ENCODE peak calls at places on chromosomes 13 and 19, in six cellular contexts. H is thoracic aorta, G is fibroblast of lung, I is neural progenitor cell, Z is ascending aorta, K is RWPE2. N is an unnamed sample.

GRCh38 chr19:29671393-29672076 is 6.3 kb downstream of the PLEKHF1 start:
- DNase-seq in H (peak; percentile 39), G (no peak), I (no peak), Z (peak; percentile 79), K (no peak), N (peak; percentile 62)

GRCh38 chr19:45094158-45094557 is 1.2 kb downstream of the PPP1R37 start:
- DNase-seq in H (no peak), G (no peak), I (no peak), Z (no peak), K (no peak), N (no peak)

GRCh38 chr13:32086791-32087441 is 55.3 kb downstream of the FRY start:
- DNase-seq in H (no peak), G (no peak), I (no peak), Z (no peak), K (no peak), N (no peak)

GRCh38 chr19:408441-409005 is 424 bp downstream of the C2CD4C start:
- DNase-seq in H (no peak), G (no peak), I (no peak), Z (no peak), K (peak; percentile 43), N (peak; percentile 27)

GRCh38 chr13:59842507-59842906 is 321.2 kb downstream of the DIAPH3 start:
- DNase-seq in H (no peak), G (no peak), I (no peak), Z (no peak), K (no peak), N (no peak)

GRCh38 chr13:23321534-23322241 is 111.8 kb downstream of the SACS start:
- DNase-seq in H (peak; percentile 63), G (peak; percentile 90), I (no peak), Z (peak; percentile 92), K (peak; percentile 87), N (no peak)

GRCh38 chr13:104024416-104025170 is 958.4 kb upstream of the SLC10A2 start:
- DNase-seq in H (no peak), G (peak; percentile 72), I (no peak), Z (no peak), K (no peak), N (no peak)

GRCh38 chr13:77177646-77178045 is 149.2 kb downstream of the MYCBP2 start:
- DNase-seq in H (no peak), G (no peak), I (no peak), Z (no peak), K (no peak), N (no peak)

GRCh38 chr13:97433727-97434416 is at the start of gene RAP2A:
- DNase-seq in H (peak; percentile 48), G (peak; percentile 93), I (peak; percentile 97), Z (peak; percentile 94), K (peak; percentile 94), N (peak; percentile 94)

GRCh38 chr13:96091164-96091931 is 1.4 kb downstream of the HS6ST3 start:
- DNase-seq in H (no peak), G (no peak), I (peak; percentile 59), Z (no peak), K (no peak), N (peak; percentile 72)

GRCh38 chr13:51249767-51250741 is 27.9 kb downstream of the FAM124A start:
- DNase-seq in H (no peak), G (no peak), I (no peak), Z (no peak), K (no peak), N (no peak)

GRCh38 chr19:4814625-4815425 is 16.7 kb downstream of the TICAM1 start:
- DNase-seq in H (no peak), G (peak; percentile 46), I (no peak), Z (no peak), K (no peak), N (no peak)

GRCh38 chr19:9183000-9183399 is 4.2 kb downstream of the OR7D2 start:
- DNase-seq in H (no peak), G (no peak), I (no peak), Z (no peak), K (no peak), N (no peak)

GRCh38 chr19:18517606-18518005 is 4.3 kb downstream of the ELL start:
- DNase-seq in H (no peak), G (no peak), I (no peak), Z (no peak), K (no peak), N (no peak)

GRCh38 chr19:18515959-18516358 is 5.9 kb downstream of the ELL start:
- DNase-seq in H (no peak), G (no peak), I (no peak), Z (no peak), K (no peak), N (no peak)

GRCh38 chr19:18514800-18515682 is 6.8 kb downstream of the ELL start:
- DNase-seq in H (no peak), G (peak; percentile 92), I (no peak), Z (peak; percentile 86), K (no peak), N (peak; percentile 86)

GRCh38 chr19:18510216-18510615 is 11.7 kb downstream of the ELL start:
- DNase-seq in H (no peak), G (no peak), I (no peak), Z (no peak), K (no peak), N (no peak)

DNA sequence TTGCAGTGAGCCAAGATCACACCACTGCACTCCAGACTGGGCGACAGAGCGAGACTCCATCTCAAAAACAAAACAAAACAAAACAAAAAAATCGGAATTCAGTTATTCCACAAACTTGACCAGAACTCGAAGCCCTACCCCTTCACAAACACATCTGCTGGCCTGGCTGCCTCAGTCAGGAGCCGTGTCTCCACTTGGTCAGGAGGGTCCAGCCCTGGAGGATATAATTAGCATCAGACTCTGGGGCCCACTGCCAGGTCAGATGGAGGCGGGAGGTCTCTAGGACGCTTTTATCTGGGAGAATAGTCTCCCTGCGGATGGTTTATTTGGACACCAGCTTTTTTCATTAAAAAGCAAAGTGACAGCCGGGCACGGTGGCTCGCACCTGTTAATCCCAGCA is 8.0 kb downstream of the ELL start:
- DNase-seq in H (no peak), G (peak; percentile 21), I (no peak), Z (no peak), K (no peak), N (no peak)
- H3K27ac ChIP-seq in H (peak overlapping the region; percentile 83), G (peak overlapping the region; percentile 63), I (no peak overlapping the region), Z (peak overlapping the region; percentile 62), K (no peak overlapping the region), N (peak overlapping the region; percentile 96)

GRCh38 chr19:14554382-14554812 is 17.5 kb downstream of the NDUFB7 start:
- DNase-seq in H (no peak), G (no peak), I (no peak), Z (no peak), K (peak; percentile 64), N (no peak)
- TF ChIP-seq CTCF in H (no peak), G (no peak), I (no peak), Z (no peak), K (no peak), N (no peak)

GRCh38 chr13:108220042-108220441 is 1.9 kb downstream of the ABHD13 start:
- DNase-seq in H (no peak), G (no peak), I (no peak), Z (no peak), K (no peak), N (no peak)
- H3K4me1 ChIP-seq in H (peaks cover 62% of the 10 kb centered on the region), G (no peaks in the 10 kb centered on the region), I (peaks cover 10% of the 10 kb centered on the region), Z (peaks cover 4% of the 10 kb centered on the region), K (peaks cover 19% of the 10 kb centered on the region), N (peaks cover 57% of the 10 kb centered on the region)

GRCh38 chr19:33613601-33614000 is 8.2 kb upstream of the CHST8 start:
- DNase-seq in H (no peak), G (no peak), I (no peak), Z (no peak), K (no peak), N (no peak)

GRCh38 chr19:33612928-33613327 is 8.8 kb upstream of the CHST8 start:
- DNase-seq in H (no peak), G (no peak), I (no peak), Z (no peak), K (no peak), N (no peak)

GRCh38 chr19:33616857-33617256 is 4.9 kb upstream of the CHST8 start:
- DNase-seq in H (no peak), G (no peak), I (no peak), Z (no peak), K (no peak), N (no peak)

GRCh38 chr19:33618884-33619283 is 2.9 kb upstream of the CHST8 start:
- DNase-seq in H (no peak), G (no peak), I (no peak), Z (no peak), K (no peak), N (no peak)

GRCh38 chr19:33616346-33616745 is 5.4 kb upstream of the CHST8 start:
- DNase-seq in H (no peak), G (no peak), I (no peak), Z (no peak), K (no peak), N (no peak)
- H3K27ac ChIP-seq in H (no peak overlapping the region), G (no peak overlapping the region), I (no peak overlapping the region), Z (no peak overlapping the region), K (no peak overlapping the region), N (no peak overlapping the region)

GRCh38 chr19:13840751-13841338 is 36.1 kb upstream of the NANOS3 start:
- DNase-seq in H (no peak), G (no peak), I (no peak), Z (no peak), K (no peak), N (no peak)

GRCh38 chr19:13838071-13838942 is 38.6 kb upstream of the NANOS3 start:
- DNase-seq in H (no peak), G (no peak), I (no peak), Z (no peak), K (no peak), N (no peak)

GRCh38 chr19:13839193-13839937 is 37.6 kb upstream of the NANOS3 start:
- DNase-seq in H (no peak), G (peak; percentile 72), I (peak; percentile 44), Z (peak; percentile 95), K (peak; percentile 73), N (peak; percentile 92)

GRCh38 chr19:13839938-13840750 is 36.8 kb upstream of the NANOS3 start:
- DNase-seq in H (no peak), G (no peak), I (no peak), Z (peak; percentile 86), K (peak; percentile 84), N (peak; percentile 74)

GRCh38 chr19:13838943-13839192 is 38.1 kb upstream of the NANOS3 start:
- DNase-seq in H (peak; percentile 65), G (no peak), I (no peak), Z (peak; percentile 96), K (no peak), N (no peak)
- TF ChIP-seq CTCF in H (no peak), G (no peak), I (no peak), Z (no peak), K (no peak), N (peak; percentile 3)

DNA sequence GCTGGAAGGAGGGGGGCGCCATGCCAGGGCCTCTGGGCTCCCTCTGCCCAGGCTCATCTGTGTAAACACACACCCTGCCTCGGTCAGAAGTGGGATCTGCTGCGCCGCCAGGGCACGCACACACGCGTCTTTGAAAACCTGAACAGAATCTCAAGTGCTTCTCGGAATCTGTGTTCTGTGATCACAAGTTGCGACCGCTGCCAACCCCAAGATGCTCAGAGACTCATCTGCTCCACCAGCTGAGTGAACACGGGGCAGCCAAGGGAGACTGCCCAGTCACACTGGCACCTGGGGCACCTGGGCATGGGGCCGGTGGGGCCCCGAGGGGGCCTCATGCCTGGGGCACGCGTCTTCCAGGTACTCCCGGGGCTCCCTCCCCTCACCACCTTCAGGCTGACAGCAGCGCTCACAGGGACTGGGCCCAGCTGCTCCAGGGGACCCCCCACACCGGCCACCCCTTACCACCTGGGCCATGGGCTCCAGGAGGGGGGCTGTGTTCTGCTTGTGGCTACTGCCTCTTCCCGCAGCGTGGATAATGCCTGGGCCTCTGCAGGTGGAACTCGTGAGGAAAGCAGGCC is 59.0 kb downstream of the KLF2 start:
- DNase-seq in H (no peak), G (no peak), I (no peak), Z (no peak), K (no peak), N (no peak)
- H3K4me1 ChIP-seq in H (peaks cover 29% of the 10 kb centered on the region), G (peaks cover 11% of the 10 kb centered on the region), I (no peaks in the 10 kb centered on the region), Z (peaks cover 21% of the 10 kb centered on the region), K (no peaks in the 10 kb centered on the region), N (peaks cover 8% of the 10 kb centered on the region)